ENCODE peak calls at places on chromosomes 5 and 9, in five cellular contexts. V, H, X, F and D are unnamed samples.

GRCh38 chr5:76737846-76738245 is 21.9 kb downstream of the F2R start:
- DNase-seq in H (no peak), F (no peak), X (no peak), V (no peak), D (no peak)

GRCh38 chr5:177447611-177448243 is 1.1 kb downstream of the PRR7 start:
- DNase-seq in H (peak; percentile 84), V (peak; percentile 80), X (no peak), F (peak; percentile 75), D (no peak)

GRCh38 chr5:32223972-32224608 is 50.0 kb upstream of the GOLPH3 start:
- DNase-seq in F (peak; percentile 72), H (peak; percentile 85), X (no peak), V (peak; percentile 52), D (peak; percentile 25)

GRCh38 chr5:37831821-37832524 is 7.9 kb downstream of the GDNF start:
- DNase-seq in F (peak; percentile 37), V (no peak), H (no peak), X (no peak), D (no peak)

GRCh38 chr9:18457498-18457897 is 16.5 kb upstream of the ADAMTSL1 start:
- DNase-seq in X (no peak), V (peak; percentile 38), H (no peak), F (peak; percentile 26), D (no peak)

GRCh38 chr5:151278845-151279244 is 24.7 kb downstream of the SLC36A3 start:
- DNase-seq in X (no peak), H (no peak), V (no peak), F (no peak), D (no peak)

GRCh38 chr5:171855798-171856772 is 70.5 kb downstream of the SMIM23 start:
- DNase-seq in H (no peak), V (no peak), F (no peak), X (no peak), D (no peak)

GRCh38 chr5:92552206-92553160 is 1028.5 kb downstream of the NR2F1-AS1 start:
- DNase-seq in F (peak; percentile 93), H (peak; percentile 93), X (no peak), V (peak; percentile 99), D (peak; percentile 96)

GRCh38 chr9:89278997-89279739 is 31.8 kb upstream of the CKS2 start:
- DNase-seq in X (no peak), V (peak; percentile 81), F (peak; percentile 61), H (peak; percentile 51), D (peak; percentile 41)

GRCh38 chr5:157215826-157216167 is 35.2 kb downstream of the ITK start:
- DNase-seq in H (no peak), F (no peak), V (peak; percentile 36), X (no peak), D (no peak)

GRCh38 chr5:174046558-174046957 is 1.1 kb downstream of the NSG2 start:
- DNase-seq in H (no peak), X (no peak), F (no peak), V (no peak), D (no peak)

GRCh38 chr9:134942421-134943119 is 24.9 kb upstream of the FCN1 start:
- DNase-seq in X (no peak), V (peak; percentile 31), F (no peak), H (no peak), D (no peak)

GRCh38 chr9:4327504-4328191 is 27.8 kb upstream of the GLIS3 start:
- DNase-seq in H (no peak), V (peak; percentile 95), F (peak; percentile 18), X (no peak), D (peak; percentile 67)
- TF ChIP-seq CTCF in H (no peak), V (peak; percentile 34), F (peak; percentile 60), X (peak; percentile 15), D (peak; percentile 39)

GRCh38 chr9:12718482-12719026 is 25.4 kb downstream of the TYRP1 start:
- DNase-seq in V (no peak), F (no peak), H (no peak), X (no peak), D (no peak)

GRCh38 chr9:12717907-12718306 is 24.7 kb downstream of the TYRP1 start:
- DNase-seq in V (no peak), F (no peak), X (no peak), H (no peak), D (no peak)

GRCh38 chr9:12716823-12717222 is 23.6 kb downstream of the TYRP1 start:
- DNase-seq in H (no peak), F (no peak), X (no peak), V (no peak), D (no peak)

GRCh38 chr9:12720551-12720950 is 27.4 kb downstream of the TYRP1 start:
- DNase-seq in F (no peak), X (no peak), V (no peak), H (no peak), D (no peak)

DNA sequence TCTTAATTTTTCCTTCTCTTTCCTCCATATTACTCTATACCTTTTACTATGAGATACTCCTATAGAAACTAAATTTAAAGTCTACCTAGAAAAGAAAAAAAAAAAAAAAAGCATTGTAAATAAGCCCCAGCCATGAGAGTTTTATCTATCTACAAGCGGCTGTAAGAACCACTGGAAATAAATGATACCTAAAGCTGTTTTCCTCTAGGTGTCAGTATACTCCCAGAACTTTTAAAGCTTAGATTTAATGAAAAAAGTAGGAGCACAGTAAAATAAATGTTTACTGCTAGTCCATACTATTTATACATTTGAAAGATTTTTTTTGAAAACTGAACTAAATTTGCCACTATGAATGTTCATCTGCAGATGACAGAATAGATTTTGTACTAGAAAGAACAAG is 26.2 kb downstream of the TYRP1 start:
- DNase-seq in X (no peak), F (peak; percentile 30), H (peak; percentile 58), V (peak; percentile 68), D (no peak)
- TF ChIP-seq CTCF in X (no peak), F (peak; percentile 81), H (peak; percentile 78), V (peak; percentile 59), D (peak; percentile 55)

GRCh38 chr9:123138156-123138555 is 104.7 kb downstream of the GPR21 start:
- DNase-seq in H (no peak), F (no peak), X (no peak), V (peak; percentile 4), D (no peak)
- TF ChIP-seq CTCF in H (no peak), F (no peak), X (no peak), V (no peak), D (no peak)

DNA sequence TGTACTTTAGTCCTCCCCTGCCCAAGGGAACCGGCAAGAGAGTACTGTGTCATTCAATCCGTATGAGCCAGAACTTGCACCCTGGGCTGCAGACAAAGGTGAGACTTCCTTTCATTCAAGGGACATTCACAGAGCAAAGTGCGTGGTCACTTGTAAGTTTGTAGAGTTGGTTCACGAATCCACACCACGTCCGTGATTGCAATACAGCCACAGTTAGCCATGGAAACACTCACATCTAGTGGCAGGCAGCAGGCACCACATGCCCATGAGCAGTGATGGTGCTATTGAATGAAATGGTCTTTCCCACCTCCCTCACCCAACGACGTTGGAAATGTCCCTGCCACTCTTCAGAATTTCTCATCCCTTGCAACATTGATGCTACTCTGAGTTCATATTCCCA is 72.6 kb downstream of the SYK start:
- DNase-seq in F (no peak), V (no peak), H (no peak), X (no peak), D (no peak)
- TF ChIP-seq CTCF in F (peak; percentile 27), V (peak; percentile 5), H (no peak), X (peak; percentile 28), D (no peak)

GRCh38 chr5:147558131-147558730 is 48.4 kb upstream of the DPYSL3 start:
- DNase-seq in V (no peak), F (no peak), X (no peak), H (no peak), D (no peak)
- TF ChIP-seq CTCF in V (no peak), F (no peak), X (no peak), H (no peak), D (no peak)